ENCODE peak calls at places on chromosomes 2 and 18, in five cellular contexts. D is H1, R is neuronal stem cell, N is mesenchymal stem cell, K is trophoblast cell. Q is an unnamed sample.

GRCh38 chr2:144374163-144374661 is 145.7 kb downstream of the ZEB2 start:
- DNase-seq in N (peak), R (no peak), K (peak), D (no peak), Q (no peak)

GRCh38 chr2:1758774-1759610 is 14.7 kb upstream of the PXDN start:
- DNase-seq in N (no peak), K (no peak), D (no peak), R (no peak), Q (no peak)

GRCh38 chr2:170455617-170456426 is 259.3 kb upstream of the SP5 start:
- DNase-seq in D (no peak), N (peak), K (peak), R (no peak), Q (no peak)

GRCh38 chr2:61419129-61419528 is 51.8 kb downstream of the USP34 start:
- DNase-seq in R (no peak), N (no peak), D (no peak), K (no peak), Q (no peak)

GRCh38 chr18:58005885-58006523 is 38.0 kb upstream of the NEDD4L start:
- DNase-seq in D (no peak), R (no peak), K (no peak), N (peak), Q (no peak)

GRCh38 chr2:153891061-153891460 is 19.3 kb downstream of the GALNT13 start:
- DNase-seq in K (no peak), N (no peak), R (no peak), D (no peak), Q (no peak)

GRCh38 chr2:125224830-125225229 is 1199.7 kb downstream of the CNTNAP5 start:
- DNase-seq in N (no peak), K (no peak), D (peak), R (no peak), Q (peak)

GRCh38 chr2:58289029-58289428 is 47.9 kb upstream of the FANCL start:
- DNase-seq in N (no peak), D (no peak), K (no peak), R (no peak), Q (no peak)

GRCh38 chr2:95001701-95002100 is 23.8 kb upstream of the MAL start:
- DNase-seq in R (no peak), N (no peak), D (no peak), K (no peak), Q (no peak)

GRCh38 chr2:149767516-149767974 is 180.0 kb upstream of the MMADHC start:
- DNase-seq in R (no peak), N (peak), D (no peak), K (no peak), Q (no peak)

GRCh38 chr2:220001693-220002260 is 374.3 kb downstream of the SLC4A3 start:
- DNase-seq in K (peak), R (no peak), D (no peak), N (peak), Q (no peak)

GRCh38 chr2:30683240-30683956 is 123.8 kb downstream of the CAPN13 start:
- DNase-seq in K (no peak), N (no peak), D (no peak), R (no peak), Q (no peak)

GRCh38 chr2:28359222-28360065 is 33.2 kb upstream of the FOSL2 start:
- DNase-seq in R (no peak), K (peak), N (peak), D (no peak), Q (no peak)

GRCh38 chr2:216082805-216083204 is 1.1 kb downstream of the TMEM169 start:
- DNase-seq in N (no peak), R (no peak), K (no peak), D (no peak), Q (no peak)

GRCh38 chr2:28276076-28276618 is 116.5 kb upstream of the FOSL2 start:
- DNase-seq in K (peak), D (no peak), R (no peak), N (peak), Q (no peak)

GRCh38 chr2:1791670-1792069 is 47.4 kb upstream of the PXDN start:
- DNase-seq in K (peak), D (no peak), R (no peak), N (no peak), Q (no peak)

GRCh38 chr2:190947139-190947538 is 66.5 kb downstream of the GLS start:
- DNase-seq in R (no peak), N (peak), K (peak), D (no peak), Q (no peak)

GRCh38 chr2:169815849-169816248 is 8.9 kb downstream of the METTL5 start:
- DNase-seq in N (peak), D (no peak), K (no peak), R (no peak), Q (no peak)

GRCh38 chr2:28445448-28446258 is 50.2 kb upstream of the PLB1 start:
- DNase-seq in N (peak), K (peak), R (no peak), D (no peak), Q (no peak)

GRCh38 chr2:206354129-206354528 is 79.7 kb downstream of the ZDBF2 start:
- DNase-seq in N (no peak), D (no peak), R (no peak), K (no peak), Q (no peak)

GRCh38 chr18:2908166-2908945 is 61.5 kb downstream of the EMILIN2 start:
- DNase-seq in K (no peak), D (no peak), N (no peak), R (no peak), Q (no peak)

GRCh38 chr18:8696749-8697211 is 8.6 kb upstream of the MTCL1 start:
- DNase-seq in N (peak), R (peak), K (peak), D (no peak), Q (peak)

GRCh38 chr18:48986851-48987761 is 36.3 kb upstream of the SMAD7 start:
- DNase-seq in N (no peak), R (no peak), D (no peak), K (no peak), Q (no peak)

GRCh38 chr2:201130524-201131186 is 14.7 kb downstream of the CFLAR start:
- DNase-seq in N (peak), D (no peak), K (peak), R (no peak), Q (no peak)

GRCh38 chr2:203122317-203122998 is 107.8 kb downstream of the NBEAL1 start:
- DNase-seq in R (no peak), D (no peak), N (peak), K (peak), Q (no peak)

GRCh38 chr2:229346801-229347540 is 75.9 kb upstream of the PID1 start:
- DNase-seq in D (no peak), R (no peak), K (no peak), N (no peak), Q (no peak)

GRCh38 chr2:195898505-195898904 is 170.1 kb downstream of the DNAH7 start:
- DNase-seq in D (no peak), N (peak), K (peak), R (peak), Q (no peak)

GRCh38 chr18:50790956-50791355 is 28.9 kb downstream of the MRO start:
- DNase-seq in D (no peak), K (no peak), R (no peak), N (no peak), Q (no peak)
- H2BK12ac ChIP-seq in D (no peak), K (no peak), R (no peak), N (no peak), Q (no peak)

DNA sequence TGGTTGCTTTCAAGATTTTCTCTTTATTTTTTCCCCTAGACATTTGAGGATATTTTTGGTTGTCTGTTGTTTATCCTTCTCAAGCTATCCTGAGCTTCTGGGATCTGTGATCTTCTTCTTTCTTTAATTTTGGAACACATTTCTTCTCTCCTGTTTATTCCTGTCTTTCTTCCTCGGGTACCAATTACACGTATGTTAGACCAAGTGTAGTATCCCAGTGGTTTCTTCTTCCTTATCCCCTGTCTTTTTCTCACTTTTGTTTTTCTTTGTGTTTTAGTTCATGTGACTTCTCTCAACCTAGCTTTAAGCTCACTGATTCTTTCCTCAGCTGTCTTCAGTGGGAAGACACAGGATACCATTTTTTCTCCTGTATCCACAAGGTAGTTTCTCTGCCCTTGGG is 120.0 kb downstream of the GALR1 start:
- DNase-seq in D (no peak), K (no peak), N (no peak), R (no peak), Q (no peak)
- H2BK12ac ChIP-seq in D (no peak), K (no peak), N (no peak), R (no peak), Q (no peak)

GRCh38 chr2:74766780-74767179 is 67.1 kb upstream of the HK2 start:
- DNase-seq in D (no peak), K (no peak), R (no peak), N (no peak), Q (no peak)
- H2BK12ac ChIP-seq in D (no peak), K (no peak), R (no peak), N (peak), Q (no peak)

GRCh38 chr2:2828774-2829368 is 497.8 kb upstream of the MYT1L start:
- DNase-seq in R (no peak), D (no peak), K (no peak), N (no peak), Q (peak)
- H2BK12ac ChIP-seq in R (no peak), D (no peak), K (no peak), N (no peak), Q (no peak)

GRCh38 chr2:147594038-147594437 is 250.8 kb upstream of the ACVR2A start:
- DNase-seq in N (no peak), D (no peak), K (no peak), R (no peak), Q (no peak)

GRCh38 chr2:147600223-147600622 is 244.6 kb upstream of the ACVR2A start:
- DNase-seq in D (no peak), K (no peak), N (no peak), R (no peak), Q (no peak)

GRCh38 chr2:147600646-147601045 is 244.2 kb upstream of the ACVR2A start:
- DNase-seq in R (no peak), D (no peak), K (no peak), N (no peak), Q (no peak)

DNA sequence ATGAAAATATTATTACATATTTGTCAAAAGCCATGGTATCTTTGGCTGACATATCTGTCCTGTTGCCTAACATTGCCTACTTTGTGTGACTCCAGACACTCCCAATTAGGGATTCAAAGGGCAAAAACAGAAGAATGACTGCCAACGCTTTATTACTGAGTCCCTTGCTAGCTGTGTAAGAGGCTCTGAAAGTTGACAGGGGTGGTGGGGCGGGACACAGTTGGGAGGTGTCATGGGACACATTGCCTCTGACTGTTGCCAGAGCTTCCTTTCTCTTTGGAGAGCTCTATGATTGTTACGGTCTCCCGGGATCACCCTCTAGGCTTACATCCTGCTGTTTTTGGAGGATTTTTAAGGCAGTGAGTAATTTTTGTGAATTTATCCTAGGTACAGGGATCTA is 249.6 kb upstream of the ACVR2A start:
- DNase-seq in R (no peak), K (no peak), N (no peak), D (no peak), Q (no peak)
- H2BK12ac ChIP-seq in R (no peak), K (no peak), N (no peak), D (no peak), Q (no peak)

DNA sequence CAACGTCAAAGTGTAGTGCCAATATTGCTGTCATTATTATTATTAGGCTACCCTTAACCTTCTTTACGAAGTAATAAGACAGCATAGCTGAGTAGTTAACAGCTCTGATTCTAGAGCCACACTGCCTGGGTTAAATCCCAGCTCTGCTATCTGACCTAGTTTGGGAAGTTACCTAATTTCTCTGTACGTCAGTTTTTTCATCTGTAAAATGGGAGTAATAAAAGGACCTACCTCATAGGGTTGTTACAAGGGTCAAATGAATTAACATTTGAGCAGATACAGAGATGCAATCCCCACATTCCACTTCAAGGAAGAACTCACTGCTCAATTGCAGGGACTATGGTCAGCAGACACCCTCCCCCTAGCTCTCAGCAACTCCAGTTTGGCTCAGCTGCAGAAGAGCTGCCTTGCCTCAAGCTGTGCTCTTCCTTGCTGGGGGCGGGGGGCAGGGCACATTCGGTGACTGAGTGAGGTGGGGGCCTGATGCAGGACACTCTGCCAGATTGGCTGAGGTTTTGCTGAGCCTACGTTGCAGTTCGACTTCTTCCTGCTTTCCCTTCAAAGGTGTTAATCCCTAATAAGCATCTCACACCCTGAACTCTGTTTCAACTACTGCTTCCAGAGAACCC is 11.0 kb upstream of the LGALSL start:
- DNase-seq in R (no peak), K (no peak), N (no peak), D (no peak), Q (peak)
- H2BK12ac ChIP-seq in R (no peak), K (no peak), N (no peak), D (peak), Q (no peak)

DNA sequence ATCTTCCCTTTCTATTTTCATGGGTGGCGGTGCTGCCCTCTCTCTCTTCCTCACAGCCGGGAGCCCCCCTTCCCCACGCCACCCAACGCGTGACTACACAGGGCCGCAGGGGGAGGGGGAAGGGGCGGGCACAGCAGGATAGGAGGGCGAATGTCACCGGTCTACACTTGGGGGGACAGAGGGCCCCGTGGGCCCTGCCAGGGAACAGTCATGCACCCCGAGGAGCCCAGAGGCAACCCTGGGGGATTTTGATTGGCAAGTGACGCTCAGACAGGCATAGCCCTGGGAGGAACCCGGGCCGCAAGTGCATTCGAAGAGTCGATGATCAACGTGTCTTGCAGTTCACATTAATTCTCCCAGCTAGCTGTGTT is 91.1 kb upstream of the ANKRD30BL start:
- DNase-seq in R (no peak), K (no peak), D (no peak), N (no peak), Q (no peak)
- H2BK12ac ChIP-seq in R (no peak), K (no peak), D (no peak), N (no peak), Q (no peak)

GRCh38 chr2:85151026-85151425 is 17.8 kb downstream of the TCF7L1 start:
- DNase-seq in R (no peak), K (peak), N (no peak), D (no peak), Q (no peak)

GRCh38 chr2:85148190-85148589 is 15.0 kb downstream of the TCF7L1 start:
- DNase-seq in N (no peak), K (no peak), D (no peak), R (no peak), Q (no peak)

GRCh38 chr2:85143463-85144082 is 10.4 kb downstream of the TCF7L1 start:
- DNase-seq in D (no peak), R (no peak), K (no peak), N (no peak), Q (no peak)

DNA sequence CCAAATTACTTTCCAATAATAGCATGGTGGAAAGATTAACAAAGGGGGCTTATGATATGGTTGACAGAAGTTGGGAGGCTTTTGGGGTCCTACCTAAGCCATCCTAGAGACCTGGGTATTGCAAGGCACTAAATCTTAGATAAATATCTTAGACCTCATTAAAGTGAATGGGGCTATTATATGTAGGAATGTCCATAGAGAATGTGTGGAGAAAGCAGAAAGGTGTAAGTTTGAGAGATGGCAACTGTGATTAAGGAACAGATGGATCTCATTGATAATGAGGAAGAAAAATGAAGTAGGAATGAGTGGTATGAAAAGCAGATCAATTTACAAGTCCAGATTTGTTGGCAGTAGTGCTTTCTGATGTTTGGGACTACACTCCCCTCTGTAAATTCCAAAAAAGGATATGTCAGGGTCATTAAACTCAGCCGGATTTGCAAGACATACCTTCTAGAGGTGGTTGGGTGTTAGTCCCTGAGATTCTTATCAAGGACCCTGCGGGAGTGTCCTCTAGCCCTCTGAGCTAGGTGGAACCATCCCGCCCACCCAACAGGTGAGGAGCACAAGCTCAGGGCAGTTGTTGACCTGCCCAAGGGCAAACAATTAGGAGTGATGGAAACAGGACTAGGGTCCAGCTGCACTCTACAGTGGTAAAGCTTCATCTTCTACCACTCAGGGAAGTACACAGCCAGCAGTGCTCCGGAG is 12.1 kb downstream of the TCF7L1 start:
- DNase-seq in R (no peak), D (no peak), K (peak), N (no peak), Q (no peak)
- H2BK12ac ChIP-seq in R (no peak), D (no peak), K (no peak), N (no peak), Q (no peak)

Q was measured in H9.